ENCODE peak calls at places on chromosomes 5 and 9, in six cellular contexts. One of them, this sample, is unnamed.

GRCh38 chr5:179254638-179255271 is 90.5 kb downstream of the ADAMTS2 start:
- DNase-seq in OCI-LY7: no peak
- DNase-seq in upper lobe of left lung: no peak
- DNase-seq in body of pancreas: no peak
- DNase-seq in lower lobe of right lung: no peak
- DNase-seq in cardiac muscle cell: no peak
- DNase-seq in this sample: no peak

GRCh38 chr9:5425006-5425628 is 12.6 kb downstream of the PLGRKT start:
- DNase-seq in OCI-LY7: peak
- DNase-seq in upper lobe of left lung: no peak
- DNase-seq in body of pancreas: no peak
- DNase-seq in lower lobe of right lung: no peak
- DNase-seq in cardiac muscle cell: no peak
- DNase-seq in this sample: no peak

GRCh38 chr5:1801061-1801953 is at the start of gene NDUFS6:
- DNase-seq in OCI-LY7: peak
- DNase-seq in upper lobe of left lung: peak
- DNase-seq in body of pancreas: peak
- DNase-seq in lower lobe of right lung: peak
- DNase-seq in cardiac muscle cell: peak
- DNase-seq in this sample: no peak

GRCh38 chr5:168073311-168073710 is 218.1 kb upstream of the WWC1 start:
- DNase-seq in OCI-LY7: no peak
- DNase-seq in upper lobe of left lung: no peak
- DNase-seq in body of pancreas: no peak
- DNase-seq in lower lobe of right lung: no peak
- DNase-seq in cardiac muscle cell: no peak
- DNase-seq in this sample: no peak

GRCh38 chr5:77882670-77883257 is 106.6 kb upstream of the TBCA start:
- DNase-seq in OCI-LY7: no peak
- DNase-seq in upper lobe of left lung: no peak
- DNase-seq in body of pancreas: no peak
- DNase-seq in lower lobe of right lung: no peak
- DNase-seq in cardiac muscle cell: no peak
- DNase-seq in this sample: no peak

GRCh38 chr5:129664336-129664937 is 83.5 kb upstream of the MINAR2 start:
- DNase-seq in OCI-LY7: peak
- DNase-seq in upper lobe of left lung: no peak
- DNase-seq in body of pancreas: peak
- DNase-seq in lower lobe of right lung: no peak
- DNase-seq in cardiac muscle cell: peak
- DNase-seq in this sample: peak

GRCh38 chr9:127987103-127987614 is 6.4 kb upstream of the EEIG1 start:
- DNase-seq in OCI-LY7: no peak
- DNase-seq in upper lobe of left lung: no peak
- DNase-seq in body of pancreas: peak
- DNase-seq in lower lobe of right lung: no peak
- DNase-seq in cardiac muscle cell: no peak
- DNase-seq in this sample: no peak

GRCh38 chr9:78437721-78438610 is 141.0 kb downstream of the PSAT1 start:
- DNase-seq in OCI-LY7: no peak
- DNase-seq in upper lobe of left lung: no peak
- DNase-seq in body of pancreas: no peak
- DNase-seq in lower lobe of right lung: no peak
- DNase-seq in cardiac muscle cell: no peak
- DNase-seq in this sample: no peak

GRCh38 chr5:174305241-174305681 is 259.8 kb downstream of the NSG2 start:
- DNase-seq in OCI-LY7: no peak
- DNase-seq in upper lobe of left lung: no peak
- DNase-seq in body of pancreas: no peak
- DNase-seq in lower lobe of right lung: no peak
- DNase-seq in cardiac muscle cell: no peak
- DNase-seq in this sample: no peak

GRCh38 chr5:134965271-134965825 is 2.4 kb upstream of the CATSPER3 start:
- DNase-seq in OCI-LY7: no peak
- DNase-seq in upper lobe of left lung: no peak
- DNase-seq in body of pancreas: no peak
- DNase-seq in lower lobe of right lung: no peak
- DNase-seq in cardiac muscle cell: no peak
- DNase-seq in this sample: no peak

GRCh38 chr9:92097997-92098482 is 17.2 kb downstream of the SPTLC1 start:
- DNase-seq in OCI-LY7: no peak
- DNase-seq in upper lobe of left lung: peak
- DNase-seq in body of pancreas: peak
- DNase-seq in lower lobe of right lung: peak
- DNase-seq in cardiac muscle cell: no peak
- DNase-seq in this sample: peak

GRCh38 chr9:70079364-70080103 is 35.9 kb downstream of the MAMDC2 start:
- DNase-seq in OCI-LY7: no peak
- DNase-seq in upper lobe of left lung: no peak
- DNase-seq in body of pancreas: peak
- DNase-seq in lower lobe of right lung: no peak
- DNase-seq in cardiac muscle cell: no peak
- DNase-seq in this sample: no peak

GRCh38 chr9:86263876-86264275 is 4.4 kb upstream of the C9orf153 start:
- DNase-seq in OCI-LY7: no peak
- DNase-seq in upper lobe of left lung: no peak
- DNase-seq in body of pancreas: no peak
- DNase-seq in lower lobe of right lung: no peak
- DNase-seq in cardiac muscle cell: no peak
- DNase-seq in this sample: no peak

GRCh38 chr5:93594591-93595419 is 11.8 kb downstream of the NR2F1 start:
- DNase-seq in OCI-LY7: no peak
- DNase-seq in upper lobe of left lung: peak
- DNase-seq in body of pancreas: no peak
- DNase-seq in lower lobe of right lung: no peak
- DNase-seq in cardiac muscle cell: no peak
- DNase-seq in this sample: no peak

GRCh38 chr5:124824637-124825158 is 78.3 kb upstream of the ZNF608 start:
- DNase-seq in OCI-LY7: no peak
- DNase-seq in upper lobe of left lung: no peak
- DNase-seq in body of pancreas: peak
- DNase-seq in lower lobe of right lung: no peak
- DNase-seq in cardiac muscle cell: no peak
- DNase-seq in this sample: no peak

GRCh38 chr5:55308254-55308836 is 556 bp downstream of the MTREX start:
- DNase-seq in OCI-LY7: peak
- DNase-seq in upper lobe of left lung: no peak
- DNase-seq in body of pancreas: peak
- DNase-seq in lower lobe of right lung: no peak
- DNase-seq in cardiac muscle cell: no peak
- DNase-seq in this sample: no peak

GRCh38 chr9:33211695-33212393 is 28.1 kb upstream of the SPINK4 start:
- DNase-seq in OCI-LY7: no peak
- DNase-seq in upper lobe of left lung: no peak
- DNase-seq in body of pancreas: no peak
- DNase-seq in lower lobe of right lung: no peak
- DNase-seq in cardiac muscle cell: peak
- DNase-seq in this sample: no peak

GRCh38 chr5:136200130-136200529 is 7.2 kb upstream of the SMIM32 start:
- DNase-seq in OCI-LY7: no peak
- DNase-seq in upper lobe of left lung: no peak
- DNase-seq in body of pancreas: no peak
- DNase-seq in lower lobe of right lung: no peak
- DNase-seq in cardiac muscle cell: no peak
- DNase-seq in this sample: no peak

GRCh38 chr5:177491429-177491945 is 5.9 kb downstream of the PDLIM7 start:
- DNase-seq in OCI-LY7: peak
- DNase-seq in upper lobe of left lung: peak
- DNase-seq in body of pancreas: no peak
- DNase-seq in lower lobe of right lung: no peak
- DNase-seq in cardiac muscle cell: peak
- DNase-seq in this sample: no peak

GRCh38 chr5:137144656-137145055 is 354.5 kb downstream of the SPOCK1 start:
- DNase-seq in OCI-LY7: no peak
- DNase-seq in upper lobe of left lung: no peak
- DNase-seq in body of pancreas: no peak
- DNase-seq in lower lobe of right lung: no peak
- DNase-seq in cardiac muscle cell: peak
- DNase-seq in this sample: no peak

GRCh38 chr5:142874537-142874936 is 104.4 kb downstream of the ARHGAP26 start:
- DNase-seq in OCI-LY7: no peak
- DNase-seq in upper lobe of left lung: peak
- DNase-seq in body of pancreas: peak
- DNase-seq in lower lobe of right lung: peak
- DNase-seq in cardiac muscle cell: no peak
- DNase-seq in this sample: no peak
- H3K27ac ChIP-seq in OCI-LY7: no peak
- H3K27ac ChIP-seq in upper lobe of left lung: peak
- H3K27ac ChIP-seq in body of pancreas: peak
- H3K27ac ChIP-seq in lower lobe of right lung: peak
- H3K27ac ChIP-seq in cardiac muscle cell: no peak
- H3K27ac ChIP-seq in this sample: no peak

GRCh38 chr5:14407051-14407450 is 174.5 kb upstream of the OTULINL start:
- DNase-seq in OCI-LY7: no peak
- DNase-seq in upper lobe of left lung: no peak
- DNase-seq in body of pancreas: no peak
- DNase-seq in lower lobe of right lung: no peak
- DNase-seq in cardiac muscle cell: no peak
- DNase-seq in this sample: no peak

GRCh38 chr5:14405267-14405666 is 176.3 kb upstream of the OTULINL start:
- DNase-seq in OCI-LY7: no peak
- DNase-seq in upper lobe of left lung: peak
- DNase-seq in body of pancreas: no peak
- DNase-seq in lower lobe of right lung: no peak
- DNase-seq in cardiac muscle cell: no peak
- DNase-seq in this sample: no peak

GRCh38 chr5:14407746-14408175 is 173.8 kb upstream of the OTULINL start:
- DNase-seq in OCI-LY7: no peak
- DNase-seq in upper lobe of left lung: no peak
- DNase-seq in body of pancreas: peak
- DNase-seq in lower lobe of right lung: no peak
- DNase-seq in cardiac muscle cell: no peak
- DNase-seq in this sample: no peak

GRCh38 chr5:14406554-14406849 is 175.1 kb upstream of the OTULINL start:
- DNase-seq in OCI-LY7: no peak
- DNase-seq in upper lobe of left lung: no peak
- DNase-seq in body of pancreas: no peak
- DNase-seq in lower lobe of right lung: no peak
- DNase-seq in cardiac muscle cell: no peak
- DNase-seq in this sample: no peak

DNA sequence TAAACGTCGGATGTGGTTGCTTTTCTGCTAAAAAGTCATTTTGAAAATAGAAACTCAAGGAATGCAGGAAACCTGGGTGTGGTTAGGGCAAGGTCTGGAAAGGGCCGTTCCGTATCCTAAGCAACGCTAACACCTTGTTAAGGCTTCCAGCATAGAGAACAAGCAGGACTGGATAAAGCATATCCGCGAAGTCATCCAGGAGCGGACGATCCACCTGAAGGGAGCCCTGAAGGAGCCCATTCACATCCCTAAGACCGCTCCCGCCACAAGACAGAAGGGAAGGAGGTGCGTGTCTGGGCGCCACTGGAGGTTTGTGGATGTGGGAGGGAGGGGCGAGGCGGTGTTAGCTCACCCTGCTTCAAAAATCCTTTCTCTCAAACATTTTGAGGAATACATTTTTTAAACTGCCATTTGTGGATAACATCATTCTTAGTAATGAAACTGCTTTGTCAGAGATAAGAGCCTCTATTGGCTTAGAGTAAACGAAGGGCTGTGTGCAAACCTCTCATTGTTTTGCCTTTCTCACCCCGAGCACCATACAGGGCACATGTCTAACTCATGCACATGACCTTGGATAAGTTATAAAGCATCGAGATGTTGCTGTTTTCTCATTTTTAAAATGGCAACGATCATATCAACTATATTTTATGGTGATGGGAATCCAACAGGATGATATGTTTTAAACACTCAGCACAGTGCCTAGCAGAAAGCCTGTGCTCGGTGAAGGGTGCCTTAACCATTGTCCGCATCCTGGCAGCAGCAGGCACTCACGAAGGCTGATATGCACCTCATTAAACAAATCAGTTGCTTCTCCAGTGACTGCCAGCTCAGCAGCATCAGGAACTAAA is 175.7 kb upstream of the OTULINL start:
- DNase-seq in OCI-LY7: no peak
- DNase-seq in upper lobe of left lung: no peak
- DNase-seq in body of pancreas: peak
- DNase-seq in lower lobe of right lung: no peak
- DNase-seq in cardiac muscle cell: no peak
- DNase-seq in this sample: no peak
- H3K27ac ChIP-seq in OCI-LY7: no peak
- H3K27ac ChIP-seq in upper lobe of left lung: no peak
- H3K27ac ChIP-seq in body of pancreas: no peak
- H3K27ac ChIP-seq in lower lobe of right lung: no peak
- H3K27ac ChIP-seq in cardiac muscle cell: no peak
- H3K27ac ChIP-seq in this sample: no peak

DNA sequence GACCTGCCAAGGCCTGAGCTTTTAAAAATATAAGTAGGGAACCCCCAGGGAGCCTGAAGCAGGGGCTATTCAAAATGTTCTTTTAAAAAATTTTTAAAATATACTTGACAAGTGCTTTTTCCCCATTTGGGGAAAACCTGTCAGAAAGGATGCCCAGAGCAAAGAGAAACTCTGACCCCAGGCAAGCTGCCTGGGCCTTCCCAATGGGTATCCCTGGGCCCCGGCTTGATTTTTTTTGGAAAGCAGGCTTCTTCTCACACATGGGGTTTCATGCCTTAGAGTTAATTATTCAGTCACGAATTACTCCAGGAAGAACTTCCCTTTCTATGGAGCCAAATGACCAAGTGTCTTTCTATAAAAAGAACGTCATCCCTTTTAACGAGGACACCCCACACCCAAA is 203.0 kb downstream of the SLIT3 start:
- DNase-seq in OCI-LY7: no peak
- DNase-seq in upper lobe of left lung: no peak
- DNase-seq in body of pancreas: no peak
- DNase-seq in lower lobe of right lung: no peak
- DNase-seq in cardiac muscle cell: no peak
- DNase-seq in this sample: no peak
- H3K27ac ChIP-seq in OCI-LY7: no peak
- H3K27ac ChIP-seq in upper lobe of left lung: no peak
- H3K27ac ChIP-seq in body of pancreas: no peak
- H3K27ac ChIP-seq in lower lobe of right lung: no peak
- H3K27ac ChIP-seq in cardiac muscle cell: no peak
- H3K27ac ChIP-seq in this sample: no peak

DNA sequence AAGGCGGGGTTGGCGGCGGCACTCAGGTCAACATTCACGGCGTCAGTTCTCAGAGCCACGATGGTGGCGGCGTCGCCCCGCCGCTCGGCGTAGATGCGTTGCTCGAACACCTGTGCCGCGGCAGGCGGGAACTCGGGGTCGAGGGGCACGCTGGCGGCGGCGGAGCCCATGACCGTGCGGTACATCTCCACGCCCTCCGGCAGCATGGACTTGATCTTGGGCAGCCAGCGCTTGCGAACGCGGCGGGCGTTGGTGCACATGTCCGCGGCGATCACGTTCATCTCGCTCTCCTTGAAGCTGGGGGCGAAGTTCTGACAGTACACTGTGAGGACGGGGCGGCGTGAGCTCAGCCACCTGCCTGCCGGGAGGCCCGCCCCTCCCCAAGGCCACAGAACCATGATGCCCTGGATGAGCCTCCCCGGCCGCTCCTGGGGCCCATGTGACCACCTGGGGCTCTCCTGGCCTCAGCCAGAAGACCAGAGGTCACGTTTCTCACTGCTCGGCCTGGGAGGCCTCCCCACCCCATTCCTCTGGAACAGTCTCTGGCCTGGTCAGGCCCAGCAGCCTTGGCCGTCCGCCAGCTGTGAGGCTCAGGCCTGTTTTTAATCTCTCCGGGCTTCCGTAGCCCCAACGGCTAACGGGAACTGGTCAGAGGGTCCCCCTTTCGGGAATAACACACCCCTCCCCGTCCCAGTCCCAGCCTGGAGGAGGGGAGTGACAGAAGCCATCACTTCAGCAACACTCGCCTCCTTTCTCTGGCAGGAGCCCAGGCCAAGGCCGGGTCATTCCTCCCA is 50.7 kb upstream of the UBAC1 start:
- DNase-seq in OCI-LY7: peak
- DNase-seq in upper lobe of left lung: peak
- DNase-seq in body of pancreas: peak
- DNase-seq in lower lobe of right lung: peak
- DNase-seq in cardiac muscle cell: peak
- DNase-seq in this sample: no peak
- H3K27ac ChIP-seq in OCI-LY7: peak
- H3K27ac ChIP-seq in upper lobe of left lung: peak
- H3K27ac ChIP-seq in body of pancreas: peak
- H3K27ac ChIP-seq in lower lobe of right lung: peak
- H3K27ac ChIP-seq in cardiac muscle cell: peak
- H3K27ac ChIP-seq in this sample: no peak

This sample was measured in iPS DF 6.9.